ENCODE peak calls at places on chromosome 14, in nine cellular contexts. Q is Daoy; D is stimulated activated CD8-positive, alpha-beta memory T cell treated with anti-CD3 and anti-CD28 coated beads, Interleukin-15, amount 100 ng/mL, for 1 hour; O is amniotic epithelial cell; L is Calu3; Y is HS-5; P is NAMALWA; B is DMS153; S is HL-60. C is an unnamed sample.

GRCh38 chr14:101124860-101125259 is 221.3 kb upstream of the RTL1 start:
- DNase-seq in P (peak), S (no peak), Q (peak), D (no peak), Y (no peak), L (no peak), O (no peak), B (no peak), C (no peak)

GRCh38 chr14:65287264-65288131 is 125.0 kb upstream of the FUT8 start:
- DNase-seq in S (no peak), O (no peak), D (peak), L (no peak), B (no peak), Q (no peak), P (peak), Y (no peak), C (no peak)

GRCh38 chr14:34498684-34499412 is 36.8 kb upstream of the SPTSSA start:
- DNase-seq in D (no peak), L (peak), S (peak), O (peak), Y (no peak), B (peak), P (peak), Q (no peak), C (no peak)

GRCh38 chr14:68379510-68380303 is 413.2 kb downstream of the ZFP36L1 start:
- DNase-seq in P (no peak), S (no peak), O (no peak), Q (peak), D (no peak), Y (no peak), B (peak), L (no peak), C (no peak)

GRCh38 chr14:99532310-99532709 is 51.1 kb downstream of the CCNK start:
- DNase-seq in L (no peak), P (no peak), D (no peak), Q (no peak), S (no peak), B (no peak), Y (no peak), O (no peak), C (peak)

GRCh38 chr14:100873083-100873482 is 30.4 kb downstream of the RTL1 start:
- DNase-seq in L (no peak), O (peak), Y (no peak), Q (no peak), B (no peak), P (no peak), S (no peak), D (no peak), C (no peak)

GRCh38 chr14:53265025-53265424 is 111.9 kb upstream of the DDHD1 start:
- DNase-seq in O (peak), B (no peak), D (no peak), S (no peak), P (no peak), Y (no peak), L (no peak), Q (no peak), C (peak)

GRCh38 chr14:40252817-40253447 is 820.7 kb upstream of the FBXO33 start:
- DNase-seq in D (no peak), S (no peak), L (no peak), O (no peak), B (no peak), Q (no peak), Y (no peak), P (peak), C (no peak)

GRCh38 chr14:87615822-87616679 is 376.9 kb downstream of the GALC start:
- DNase-seq in D (no peak), B (peak), Y (no peak), P (peak), L (peak), S (peak), O (peak), Q (peak), C (peak)

GRCh38 chr14:63223596-63223995 is 19.4 kb downstream of the RHOJ start:
- DNase-seq in P (no peak), Y (no peak), D (no peak), Q (no peak), L (no peak), O (no peak), B (no peak), S (no peak), C (no peak)

GRCh38 chr14:52641745-52642144 is 53.6 kb downstream of the ERO1A start:
- DNase-seq in B (no peak), Y (no peak), D (no peak), Q (no peak), P (no peak), L (no peak), S (no peak), O (no peak), C (no peak)

GRCh38 chr14:77965919-77966435 is 166.1 kb downstream of the ADCK1 start:
- DNase-seq in L (peak), B (peak), Q (peak), S (peak), P (no peak), Y (no peak), O (peak), D (no peak), C (peak)

GRCh38 chr14:89309670-89310177 is 107.3 kb downstream of the FOXN3 start:
- DNase-seq in L (no peak), P (no peak), Q (no peak), O (no peak), D (no peak), Y (no peak), B (no peak), S (no peak), C (no peak)

GRCh38 chr14:99203080-99203479 is 68.9 kb downstream of the BCL11B start:
- DNase-seq in B (no peak), D (no peak), L (no peak), S (no peak), Q (no peak), Y (no peak), O (no peak), P (no peak), C (no peak)

GRCh38 chr14:64212666-64213065 is 81.5 kb downstream of the ESR2 start:
- DNase-seq in S (no peak), B (no peak), P (no peak), L (no peak), Y (no peak), Q (no peak), D (no peak), O (no peak), C (no peak)

GRCh38 chr14:37819155-37820015 is 224.0 kb downstream of the TTC6 start:
- DNase-seq in Y (peak), B (no peak), D (no peak), L (no peak), O (peak), P (no peak), Q (peak), S (no peak), C (no peak)

GRCh38 chr14:37569729-37570128 is 25.3 kb downstream of the FOXA1 start:
- DNase-seq in L (no peak), B (no peak), Q (no peak), Y (no peak), S (no peak), O (no peak), D (no peak), P (no peak), C (no peak)

C was measured in trophoblast cell.